ENCODE peak calls at places on chromosomes 7 and 10, in eight cellular contexts. One of them, this sample, is unnamed.

GRCh38 chr7:90625562-90625961 is 29.4 kb downstream of the CDK14 start:
- DNase-seq in right lobe of liver: no peak
- DNase-seq in uterus: peak; percentile 69
- DNase-seq in brain microvascular endothelial cell: peak; percentile 35
- DNase-seq in lower lobe of right lung: no peak
- DNase-seq in HepG2: no peak
- DNase-seq in PC-3: peak; percentile 13
- DNase-seq in HCT116: no peak
- DNase-seq in this sample: peak; percentile 6

GRCh38 chr10:22816298-22816653 is 101.9 kb upstream of the PIP4K2A start:
- DNase-seq in lower lobe of right lung: no peak
- DNase-seq in PC-3: peak; percentile 92
- DNase-seq in HepG2: no peak
- DNase-seq in uterus: no peak
- DNase-seq in brain microvascular endothelial cell: peak; percentile 86
- DNase-seq in right lobe of liver: no peak
- DNase-seq in HCT116: peak; percentile 89
- DNase-seq in this sample: no peak

GRCh38 chr7:24201221-24201620 is 82.8 kb upstream of the NPY start:
- DNase-seq in HCT116: no peak
- DNase-seq in uterus: no peak
- DNase-seq in lower lobe of right lung: no peak
- DNase-seq in right lobe of liver: no peak
- DNase-seq in brain microvascular endothelial cell: no peak
- DNase-seq in HepG2: no peak
- DNase-seq in PC-3: no peak
- DNase-seq in this sample: no peak

GRCh38 chr7:85851571-85852193 is 664.8 kb upstream of the SEMA3D start:
- DNase-seq in uterus: no peak
- DNase-seq in right lobe of liver: no peak
- DNase-seq in HepG2: peak; percentile 16
- DNase-seq in brain microvascular endothelial cell: no peak
- DNase-seq in HCT116: peak; percentile 34
- DNase-seq in PC-3: peak; percentile 51
- DNase-seq in lower lobe of right lung: no peak
- DNase-seq in this sample: no peak

GRCh38 chr10:75712241-75712880 is 280.9 kb downstream of the LRMDA start:
- DNase-seq in right lobe of liver: no peak
- DNase-seq in HepG2: no peak
- DNase-seq in HCT116: no peak
- DNase-seq in PC-3: no peak
- DNase-seq in uterus: no peak
- DNase-seq in brain microvascular endothelial cell: no peak
- DNase-seq in lower lobe of right lung: no peak
- DNase-seq in this sample: no peak

GRCh38 chr7:43460733-43461348 is 122.1 kb upstream of the STK17A start:
- DNase-seq in uterus: no peak
- DNase-seq in brain microvascular endothelial cell: no peak
- DNase-seq in HCT116: no peak
- DNase-seq in right lobe of liver: no peak
- DNase-seq in PC-3: no peak
- DNase-seq in HepG2: peak; percentile 38
- DNase-seq in lower lobe of right lung: no peak
- DNase-seq in this sample: no peak

GRCh38 chr7:20783716-20784310 is 2.9 kb downstream of the SP8 start:
- DNase-seq in lower lobe of right lung: no peak
- DNase-seq in PC-3: peak; percentile 48
- DNase-seq in uterus: no peak
- DNase-seq in HepG2: no peak
- DNase-seq in HCT116: no peak
- DNase-seq in right lobe of liver: no peak
- DNase-seq in brain microvascular endothelial cell: no peak
- DNase-seq in this sample: no peak

GRCh38 chr7:18846765-18847215 is 270.6 kb downstream of the TWIST1 start:
- DNase-seq in PC-3: no peak
- DNase-seq in uterus: no peak
- DNase-seq in HepG2: no peak
- DNase-seq in HCT116: no peak
- DNase-seq in brain microvascular endothelial cell: no peak
- DNase-seq in right lobe of liver: no peak
- DNase-seq in lower lobe of right lung: no peak
- DNase-seq in this sample: no peak

GRCh38 chr7:12942599-12942998 is 255.2 kb downstream of the ARL4A start:
- DNase-seq in HCT116: no peak
- DNase-seq in brain microvascular endothelial cell: no peak
- DNase-seq in lower lobe of right lung: no peak
- DNase-seq in uterus: no peak
- DNase-seq in right lobe of liver: no peak
- DNase-seq in PC-3: peak; percentile 62
- DNase-seq in HepG2: peak; percentile 92
- DNase-seq in this sample: peak; percentile 22

GRCh38 chr7:123660514-123661354 is 5.1 kb downstream of the LMOD2 start:
- DNase-seq in right lobe of liver: no peak
- DNase-seq in uterus: no peak
- DNase-seq in HepG2: no peak
- DNase-seq in PC-3: no peak
- DNase-seq in HCT116: no peak
- DNase-seq in lower lobe of right lung: no peak
- DNase-seq in brain microvascular endothelial cell: no peak
- DNase-seq in this sample: no peak

GRCh38 chr7:8261711-8262695 is at the start of gene ICA1:
- DNase-seq in right lobe of liver: peak; percentile 53
- DNase-seq in brain microvascular endothelial cell: peak; percentile 10
- DNase-seq in HepG2: no peak
- DNase-seq in PC-3: peak; percentile 67
- DNase-seq in HCT116: no peak
- DNase-seq in lower lobe of right lung: peak; percentile 80
- DNase-seq in uterus: peak; percentile 24
- DNase-seq in this sample: peak; percentile 83

GRCh38 chr10:123574299-123574698 is 91.9 kb upstream of the GPR26 start:
- DNase-seq in PC-3: peak; percentile 35
- DNase-seq in HepG2: no peak
- DNase-seq in lower lobe of right lung: no peak
- DNase-seq in HCT116: no peak
- DNase-seq in uterus: no peak
- DNase-seq in brain microvascular endothelial cell: no peak
- DNase-seq in right lobe of liver: no peak
- DNase-seq in this sample: no peak

GRCh38 chr10:69413221-69413865 is 3.4 kb downstream of the TACR2 start:
- DNase-seq in brain microvascular endothelial cell: peak; percentile 71
- DNase-seq in right lobe of liver: no peak
- DNase-seq in PC-3: peak; percentile 69
- DNase-seq in HepG2: peak; percentile 41
- DNase-seq in HCT116: peak; percentile 34
- DNase-seq in uterus: peak; percentile 88
- DNase-seq in lower lobe of right lung: no peak
- DNase-seq in this sample: peak; percentile 35

GRCh38 chr7:51084121-51084520 is 232.5 kb downstream of the COBL start:
- DNase-seq in HCT116: no peak
- DNase-seq in HepG2: no peak
- DNase-seq in lower lobe of right lung: no peak
- DNase-seq in right lobe of liver: no peak
- DNase-seq in uterus: no peak
- DNase-seq in brain microvascular endothelial cell: no peak
- DNase-seq in PC-3: no peak
- DNase-seq in this sample: no peak

DNA sequence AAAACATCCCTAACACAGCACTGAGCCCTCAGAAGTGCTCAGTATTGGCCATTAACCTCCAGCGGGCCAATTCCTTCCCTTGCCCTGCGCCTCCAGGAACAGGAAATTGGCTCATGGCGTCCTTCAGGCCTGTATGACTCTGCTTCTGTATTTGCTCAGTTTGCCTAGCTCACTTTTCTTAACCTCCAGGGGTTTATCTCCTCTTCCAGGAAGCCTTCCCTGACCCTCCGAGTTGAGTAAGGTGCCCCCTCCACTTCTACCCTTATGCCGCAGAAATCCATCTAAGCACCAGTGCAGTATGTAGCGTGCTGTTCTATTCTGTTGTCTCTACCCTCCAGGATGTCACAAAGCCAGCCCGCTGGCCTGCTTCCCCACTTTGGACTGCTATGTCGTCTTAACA is 1.1 kb upstream of the SFXN4 start:
- DNase-seq in HCT116: no peak
- DNase-seq in brain microvascular endothelial cell: no peak
- DNase-seq in HepG2: no peak
- DNase-seq in right lobe of liver: no peak
- DNase-seq in lower lobe of right lung: no peak
- DNase-seq in uterus: no peak
- DNase-seq in PC-3: no peak
- DNase-seq in this sample: no peak
- H3K36me3 ChIP-seq in HCT116: peaks cover 61% of the 10 kb centered on the region
- H3K36me3 ChIP-seq in brain microvascular endothelial cell: peaks cover 31% of the 10 kb centered on the region
- H3K36me3 ChIP-seq in HepG2: peaks cover 4% of the 10 kb centered on the region
- H3K36me3 ChIP-seq in right lobe of liver: peaks cover 8% of the 10 kb centered on the region
- H3K36me3 ChIP-seq in lower lobe of right lung: peaks cover 38% of the 10 kb centered on the region
- H3K36me3 ChIP-seq in uterus: no peaks in the 10 kb centered on the region
- H3K36me3 ChIP-seq in PC-3: peaks cover 19% of the 10 kb centered on the region
- H3K36me3 ChIP-seq in this sample: peaks cover 5% of the 10 kb centered on the region

GRCh38 chr10:32905466-32905865 is 52.6 kb downstream of the ITGB1 start:
- DNase-seq in brain microvascular endothelial cell: no peak
- DNase-seq in lower lobe of right lung: no peak
- DNase-seq in PC-3: no peak
- DNase-seq in HepG2: no peak
- DNase-seq in uterus: no peak
- DNase-seq in right lobe of liver: no peak
- DNase-seq in HCT116: no peak
- DNase-seq in this sample: no peak

GRCh38 chr10:32911285-32912016 is 46.6 kb downstream of the ITGB1 start:
- DNase-seq in HCT116: no peak
- DNase-seq in HepG2: no peak
- DNase-seq in PC-3: no peak
- DNase-seq in uterus: no peak
- DNase-seq in right lobe of liver: no peak
- DNase-seq in lower lobe of right lung: no peak
- DNase-seq in brain microvascular endothelial cell: no peak
- DNase-seq in this sample: no peak

GRCh38 chr10:32906595-32906994 is 51.4 kb downstream of the ITGB1 start:
- DNase-seq in uterus: no peak
- DNase-seq in right lobe of liver: no peak
- DNase-seq in PC-3: no peak
- DNase-seq in HepG2: no peak
- DNase-seq in brain microvascular endothelial cell: no peak
- DNase-seq in lower lobe of right lung: no peak
- DNase-seq in HCT116: no peak
- DNase-seq in this sample: no peak

DNA sequence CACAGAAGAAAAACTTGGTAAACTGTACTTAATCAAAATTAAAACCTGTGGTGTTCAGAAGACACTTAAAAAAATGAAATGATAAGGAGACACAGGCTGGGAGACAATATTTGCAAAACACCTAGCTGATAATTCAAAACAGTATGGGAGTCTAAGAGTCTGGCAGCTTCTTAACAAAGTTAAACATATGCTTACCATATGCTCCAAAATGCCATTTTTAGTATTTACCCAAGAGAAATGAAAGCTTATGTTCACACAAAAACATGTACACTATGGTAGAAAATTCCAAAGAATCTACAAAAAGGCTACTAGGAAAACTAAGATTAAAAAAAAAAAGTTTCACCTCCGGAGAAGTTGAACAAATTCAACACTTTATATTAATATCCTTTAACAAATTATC is 48.6 kb downstream of the ITGB1 start:
- DNase-seq in uterus: no peak
- DNase-seq in right lobe of liver: no peak
- DNase-seq in lower lobe of right lung: no peak
- DNase-seq in PC-3: no peak
- DNase-seq in HCT116: no peak
- DNase-seq in brain microvascular endothelial cell: no peak
- DNase-seq in HepG2: no peak
- DNase-seq in this sample: no peak
- H3K36me3 ChIP-seq in uterus: no peaks in the 10 kb centered on the region
- H3K36me3 ChIP-seq in right lobe of liver: peaks cover 16% of the 10 kb centered on the region
- H3K36me3 ChIP-seq in lower lobe of right lung: peaks cover 77% of the 10 kb centered on the region
- H3K36me3 ChIP-seq in PC-3: peaks cover 77% of the 10 kb centered on the region
- H3K36me3 ChIP-seq in HCT116: peaks cover 42% of the 10 kb centered on the region
- H3K36me3 ChIP-seq in brain microvascular endothelial cell: peaks cover 92% of the 10 kb centered on the region
- H3K36me3 ChIP-seq in HepG2: peaks cover 11% of the 10 kb centered on the region
- H3K36me3 ChIP-seq in this sample: no peaks in the 10 kb centered on the region

GRCh38 chr7:131540491-131541162 is 15.8 kb downstream of the PODXL start:
- DNase-seq in brain microvascular endothelial cell: no peak
- DNase-seq in uterus: peak; percentile 52
- DNase-seq in right lobe of liver: no peak
- DNase-seq in HCT116: no peak
- DNase-seq in PC-3: peak; percentile 25
- DNase-seq in HepG2: peak; percentile 22
- DNase-seq in lower lobe of right lung: no peak
- DNase-seq in this sample: peak; percentile 92

GRCh38 chr7:131538071-131538790 is 18.2 kb downstream of the PODXL start:
- DNase-seq in lower lobe of right lung: no peak
- DNase-seq in right lobe of liver: no peak
- DNase-seq in HepG2: no peak
- DNase-seq in uterus: no peak
- DNase-seq in PC-3: peak; percentile 88
- DNase-seq in brain microvascular endothelial cell: no peak
- DNase-seq in HCT116: peak; percentile 72
- DNase-seq in this sample: no peak

GRCh38 chr7:131536361-131536849 is 20.0 kb downstream of the PODXL start:
- DNase-seq in right lobe of liver: no peak
- DNase-seq in HepG2: no peak
- DNase-seq in brain microvascular endothelial cell: no peak
- DNase-seq in PC-3: no peak
- DNase-seq in uterus: no peak
- DNase-seq in HCT116: no peak
- DNase-seq in lower lobe of right lung: no peak
- DNase-seq in this sample: peak; percentile 91

GRCh38 chr7:131538791-131539179 is 17.6 kb downstream of the PODXL start:
- DNase-seq in HCT116: no peak
- DNase-seq in lower lobe of right lung: no peak
- DNase-seq in PC-3: peak; percentile 27
- DNase-seq in brain microvascular endothelial cell: no peak
- DNase-seq in right lobe of liver: no peak
- DNase-seq in HepG2: no peak
- DNase-seq in uterus: no peak
- DNase-seq in this sample: no peak

GRCh38 chr7:131537581-131537980 is 18.8 kb downstream of the PODXL start:
- DNase-seq in HCT116: no peak
- DNase-seq in right lobe of liver: no peak
- DNase-seq in PC-3: no peak
- DNase-seq in uterus: no peak
- DNase-seq in brain microvascular endothelial cell: no peak
- DNase-seq in HepG2: no peak
- DNase-seq in lower lobe of right lung: no peak
- DNase-seq in this sample: no peak
- H3K36me3 ChIP-seq in HCT116: no peaks in the 10 kb centered on the region
- H3K36me3 ChIP-seq in right lobe of liver: no peaks in the 10 kb centered on the region
- H3K36me3 ChIP-seq in PC-3: no peaks in the 10 kb centered on the region
- H3K36me3 ChIP-seq in uterus: no peaks in the 10 kb centered on the region
- H3K36me3 ChIP-seq in brain microvascular endothelial cell: no peaks in the 10 kb centered on the region
- H3K36me3 ChIP-seq in HepG2: no peaks in the 10 kb centered on the region
- H3K36me3 ChIP-seq in lower lobe of right lung: no peaks in the 10 kb centered on the region
- H3K36me3 ChIP-seq in this sample: no peaks in the 10 kb centered on the region

DNA sequence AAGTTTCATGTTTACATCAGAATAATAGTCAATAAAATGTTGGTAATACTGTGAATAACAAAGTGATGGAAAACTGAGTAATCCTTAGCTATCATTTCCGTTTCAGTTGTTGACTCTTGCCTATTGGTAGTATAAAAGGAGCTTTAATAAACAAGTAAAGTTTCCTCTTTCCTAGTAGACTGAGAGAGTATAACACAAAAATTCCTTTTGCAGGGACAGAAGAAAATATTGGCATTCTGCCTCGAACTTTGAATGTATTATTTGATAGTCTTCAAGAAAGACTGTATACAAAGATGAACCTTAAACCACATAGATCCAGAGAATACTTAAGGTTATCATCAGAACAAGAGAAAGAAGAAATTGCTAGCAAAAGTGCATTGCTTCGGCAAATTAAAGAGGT is 9.4 kb downstream of the KIF20B start:
- DNase-seq in lower lobe of right lung: no peak
- DNase-seq in HCT116: no peak
- DNase-seq in brain microvascular endothelial cell: no peak
- DNase-seq in HepG2: no peak
- DNase-seq in right lobe of liver: no peak
- DNase-seq in PC-3: peak; percentile 2
- DNase-seq in uterus: no peak
- DNase-seq in this sample: no peak
- H3K36me3 ChIP-seq in lower lobe of right lung: no peaks in the 10 kb centered on the region
- H3K36me3 ChIP-seq in HCT116: peaks cover 16% of the 10 kb centered on the region
- H3K36me3 ChIP-seq in brain microvascular endothelial cell: no peaks in the 10 kb centered on the region
- H3K36me3 ChIP-seq in HepG2: peaks cover 3% of the 10 kb centered on the region
- H3K36me3 ChIP-seq in right lobe of liver: no peaks in the 10 kb centered on the region
- H3K36me3 ChIP-seq in PC-3: peaks cover 16% of the 10 kb centered on the region
- H3K36me3 ChIP-seq in uterus: no peaks in the 10 kb centered on the region
- H3K36me3 ChIP-seq in this sample: no peaks in the 10 kb centered on the region

This sample was measured in pancreas.